ENCODE peak calls at places on chromosomes 2 and 18, in seven cellular contexts. Y is mammary epithelial cell, R is brain microvascular endothelial cell, O is pancreas, P is left lung, X is lower leg skin, S is AG10803. D is an unnamed sample.
A peak's percentile ranks its signal among the peaks of the same experiment; 100 is the strongest.

GRCh38 chr2:68837861-68838341 is 33.3 kb downstream of the BMP10 start:
- DNase-seq in Y (peak; percentile 27), R (no peak), O (no peak), P (no peak), X (no peak), S (peak; percentile 48), D (no peak)

GRCh38 chr2:165293439-165294420 is 54.5 kb downstream of the SCN2A start:
- DNase-seq in Y (peak; percentile 88), R (peak; percentile 88), O (peak; percentile 66), P (no peak), X (peak; percentile 71), S (peak; percentile 90), D (peak; percentile 92)

GRCh38 chr2:119116411-119117295 is 41.9 kb downstream of the C1QL2 start:
- DNase-seq in Y (no peak), R (no peak), O (no peak), P (no peak), X (no peak), S (no peak), D (no peak)

GRCh38 chr2:60058781-60059180 is 494.7 kb downstream of the BCL11A start:
- DNase-seq in Y (no peak), R (no peak), O (no peak), P (no peak), X (no peak), S (no peak), D (no peak)

GRCh38 chr2:8049111-8049720 is 632.6 kb upstream of the ID2 start:
- DNase-seq in Y (no peak), R (no peak), O (no peak), P (no peak), X (no peak), S (peak; percentile 70), D (peak; percentile 13)

GRCh38 chr2:48753228-48753627 is 2.3 kb downstream of the LHCGR start:
- DNase-seq in Y (no peak), R (no peak), O (no peak), P (no peak), X (no peak), S (no peak), D (no peak)

GRCh38 chr2:210128961-210129360 is 42.2 kb downstream of the KANSL1L start:
- DNase-seq in Y (no peak), R (no peak), O (no peak), P (no peak), X (no peak), S (peak; percentile 1), D (peak; percentile 19)

GRCh38 chr2:241724975-241725870 is 9.2 kb upstream of the D2HGDH start:
- DNase-seq in Y (no peak), R (no peak), O (no peak), P (no peak), X (no peak), S (no peak), D (no peak)

GRCh38 chr18:62125702-62126101 is 61.2 kb downstream of the PIGN start:
- DNase-seq in Y (no peak), R (no peak), O (no peak), P (no peak), X (no peak), S (no peak), D (no peak)

GRCh38 chr2:226031078-226031937 is 631.8 kb downstream of the NYAP2 start:
- DNase-seq in Y (peak; percentile 42), R (peak; percentile 76), O (peak; percentile 11), P (peak; percentile 91), X (peak; percentile 35), S (peak; percentile 59), D (peak; percentile 79)

GRCh38 chr2:23601301-23601965 is 216.5 kb downstream of the KLHL29 start:
- DNase-seq in Y (no peak), R (no peak), O (no peak), P (no peak), X (no peak), S (peak; percentile 27), D (peak; percentile 18)

GRCh38 chr2:182634386-182634785 is 81.7 kb upstream of the DNAJC10 start:
- DNase-seq in Y (no peak), R (no peak), O (no peak), P (no peak), X (no peak), S (no peak), D (no peak)

GRCh38 chr2:149170156-149170555 is 131.7 kb downstream of the LYPD6B start:
- DNase-seq in Y (no peak), R (no peak), O (no peak), P (no peak), X (no peak), S (no peak), D (no peak)

GRCh38 chr2:48249631-48250473 is 280.1 kb upstream of the STON1 start:
- DNase-seq in Y (peak; percentile 5), R (no peak), O (no peak), P (no peak), X (no peak), S (peak; percentile 63), D (peak; percentile 62)

GRCh38 chr2:222791946-222792649 is 68.7 kb upstream of the ACSL3 start:
- DNase-seq in Y (no peak), R (no peak), O (no peak), P (no peak), X (peak; percentile 57), S (peak; percentile 26), D (peak; percentile 45)

GRCh38 chr2:120953066-120953760 is 217.5 kb downstream of the GLI2 start:
- DNase-seq in Y (no peak), R (no peak), O (no peak), P (no peak), X (no peak), S (no peak), D (no peak)

GRCh38 chr2:138752231-138752956 is 27.8 kb downstream of the NXPH2 start:
- DNase-seq in Y (peak; percentile 66), R (no peak), O (no peak), P (no peak), X (no peak), S (no peak), D (peak; percentile 39)

GRCh38 chr18:79630266-79631095 is 49.1 kb upstream of the CTDP1 start:
- DNase-seq in Y (no peak), R (peak; percentile 16), O (no peak), P (no peak), X (no peak), S (no peak), D (no peak)

GRCh38 chr2:98522854-98523253 is 78.2 kb downstream of the INPP4A start:
- DNase-seq in Y (no peak), R (peak; percentile 32), O (no peak), P (no peak), X (no peak), S (no peak), D (peak; percentile 52)

GRCh38 chr2:25286025-25286400 is 55.7 kb downstream of the DNMT3A start:
- DNase-seq in Y (no peak), R (peak; percentile 3), O (no peak), P (no peak), X (no peak), S (no peak), D (no peak)

GRCh38 chr2:199716807-199717586 is 134.0 kb downstream of the FTCDNL1 start:
- DNase-seq in Y (peak; percentile 2), R (no peak), O (no peak), P (no peak), X (no peak), S (no peak), D (no peak)

GRCh38 chr18:41146301-41146700 is 808.7 kb upstream of the PIK3C3 start:
- DNase-seq in Y (no peak), R (no peak), O (no peak), P (no peak), X (no peak), S (no peak), D (no peak)
- TF ChIP-seq CTCF in Y (peak; percentile 14), R (no peak), O (no peak), P (no peak), X (no peak), S (no peak), D (no peak)

DNA sequence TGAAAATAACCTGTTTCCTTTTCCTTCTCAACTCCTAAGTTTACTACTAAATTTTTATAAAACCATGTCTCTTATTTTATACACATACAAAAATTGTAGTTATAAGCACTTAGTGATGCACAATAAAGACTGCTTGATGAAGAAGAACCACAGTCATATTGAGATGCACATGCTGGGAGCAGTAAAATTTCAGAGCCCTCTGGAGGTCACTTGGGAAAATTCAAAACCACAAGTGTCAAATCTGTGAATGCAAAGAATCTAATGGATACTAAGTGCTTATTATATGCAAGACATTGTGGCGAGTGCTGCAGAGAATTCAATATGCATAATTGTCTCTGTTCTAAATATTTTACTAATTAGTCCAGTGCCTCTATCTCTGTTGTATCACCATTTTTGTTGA is 180.5 kb downstream of the VWC2L start:
- DNase-seq in Y (no peak), R (peak; percentile 4), O (no peak), P (no peak), X (no peak), S (no peak), D (no peak)
- TF ChIP-seq CTCF in Y (peak; percentile 47), R (peak; percentile 40), O (no peak), P (no peak), X (no peak), S (no peak), D (no peak)

GRCh38 chr2:112791019-112791418 is 6.7 kb upstream of the IL1A start:
- DNase-seq in Y (no peak), R (no peak), O (no peak), P (no peak), X (no peak), S (no peak), D (no peak)

GRCh38 chr2:112791693-112792230 is 7.5 kb upstream of the IL1A start:
- DNase-seq in Y (no peak), R (no peak), O (no peak), P (no peak), X (no peak), S (no peak), D (no peak)

GRCh38 chr2:112789186-112789585 is 4.9 kb upstream of the IL1A start:
- DNase-seq in Y (no peak), R (no peak), O (no peak), P (no peak), X (no peak), S (no peak), D (no peak)

GRCh38 chr2:112788653-112789052 is 4.4 kb upstream of the IL1A start:
- DNase-seq in Y (no peak), R (no peak), O (no peak), P (no peak), X (no peak), S (no peak), D (no peak)

GRCh38 chr2:112790305-112790704 is 6.0 kb upstream of the IL1A start:
- DNase-seq in Y (no peak), R (no peak), O (no peak), P (no peak), X (no peak), S (no peak), D (no peak)
- TF ChIP-seq CTCF in Y (no peak), R (no peak), O (no peak), P (no peak), X (no peak), S (no peak), D (no peak)

DNA sequence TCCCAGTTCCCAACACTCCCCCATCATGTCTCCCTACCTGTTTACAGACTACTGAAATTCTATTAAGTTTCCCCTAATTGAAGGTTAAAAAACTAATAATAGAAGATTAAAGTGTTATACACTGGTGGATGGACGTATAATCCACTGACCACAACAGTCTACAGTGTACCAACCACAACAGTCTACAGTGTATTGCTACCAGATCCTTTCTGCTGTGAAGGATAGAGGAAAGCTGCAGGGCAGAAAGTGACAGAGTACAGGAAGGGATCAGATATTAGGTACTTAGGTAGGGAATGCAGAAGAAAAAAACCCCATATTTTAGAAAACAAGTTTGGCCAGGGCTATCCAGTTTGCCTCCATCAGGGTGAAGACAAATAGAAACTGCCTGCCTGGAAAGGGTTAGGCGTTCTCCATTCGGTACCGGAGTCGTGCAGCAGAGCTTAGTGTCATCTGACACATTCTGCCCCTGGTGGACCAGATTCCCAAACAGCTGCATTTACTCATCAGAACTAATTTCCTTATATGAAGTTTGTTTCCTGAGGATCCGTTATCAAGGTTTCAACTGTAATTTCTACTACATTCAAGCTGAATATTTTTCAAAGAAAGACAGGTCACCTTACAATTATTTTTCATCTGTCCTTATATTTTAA is 49.9 kb downstream of the KLF7 start:
- DNase-seq in Y (no peak), R (no peak), O (no peak), P (no peak), X (no peak), S (peak; percentile 46), D (peak; percentile 63)
- TF ChIP-seq CTCF in Y (no peak), R (peak; percentile 44), O (no peak), P (no peak), X (no peak), S (peak; percentile 43), D (peak; percentile 33)